ENCODE peak calls at places on chromosomes 6 and 20, in eight cellular contexts. A, D, K, U, R, Q, W and B are unnamed samples.

GRCh38 chr6:40755046-40755681 is 168.0 kb upstream of the LRFN2 start:
- DNase-seq in K (peak; percentile 56), U (no peak), Q (no peak), W (no peak), D (peak; percentile 74), A (no peak), R (peak; percentile 20), B (peak; percentile 35)

GRCh38 chr6:81485395-81485794 is 267.1 kb downstream of the TENT5A start:
- DNase-seq in W (no peak), K (no peak), U (no peak), D (no peak), Q (no peak), A (no peak), R (no peak), B (no peak)

GRCh38 chr20:846894-847278 is 13.4 kb downstream of the FAM110A start:
- DNase-seq in Q (peak; percentile 30), W (no peak), U (no peak), K (no peak), R (no peak), D (no peak), A (no peak), B (no peak)

GRCh38 chr6:131575834-131576478 is 2.9 kb downstream of the ARG1 start:
- DNase-seq in D (no peak), Q (no peak), R (no peak), K (no peak), U (no peak), A (no peak), W (no peak), B (no peak)

GRCh38 chr6:73898599-73898998 is 202.6 kb downstream of the CD109 start:
- DNase-seq in Q (no peak), U (peak; percentile 20), A (peak; percentile 43), W (no peak), D (no peak), K (no peak), R (peak; percentile 9), B (peak; percentile 4)

GRCh38 chr6:43871933-43872332 is 101.9 kb downstream of the VEGFA start:
- DNase-seq in A (no peak), R (no peak), W (no peak), D (no peak), K (no peak), Q (no peak), U (no peak), B (no peak)

GRCh38 chr6:83047065-83047754 is 18.4 kb downstream of the UBE3D start:
- DNase-seq in A (no peak), R (no peak), Q (no peak), K (no peak), W (no peak), U (no peak), D (no peak), B (no peak)

GRCh38 chr20:60053125-60053812 is 95.0 kb downstream of the CDH26 start:
- DNase-seq in K (no peak), W (no peak), D (no peak), Q (no peak), R (no peak), A (no peak), U (peak; percentile 17), B (no peak)

GRCh38 chr6:2982464-2983121 is 11.2 kb upstream of the SERPINB6 start:
- DNase-seq in U (no peak), K (no peak), W (no peak), R (no peak), A (peak; percentile 56), D (no peak), Q (no peak), B (no peak)

GRCh38 chr20:2507875-2508630 is 662 bp downstream of the ZNF343 start:
- DNase-seq in Q (no peak), A (peak; percentile 60), W (peak; percentile 27), K (peak; percentile 47), D (no peak), R (peak; percentile 4), U (peak; percentile 21), B (peak; percentile 34)

GRCh38 chr6:100161782-100162181 is 167.8 kb upstream of the MCHR2 start:
- DNase-seq in U (no peak), R (no peak), W (no peak), K (no peak), Q (no peak), D (no peak), A (no peak), B (no peak)

GRCh38 chr20:63966944-63967322 is 2.8 kb downstream of the ZNF512B start:
- DNase-seq in Q (no peak), R (no peak), D (peak; percentile 14), U (no peak), A (no peak), K (no peak), W (no peak), B (no peak)

GRCh38 chr6:151370509-151371078 is 20.8 kb downstream of the ZBTB2 start:
- DNase-seq in Q (no peak), D (no peak), W (no peak), A (peak; percentile 11), R (no peak), K (peak; percentile 48), U (peak; percentile 29), B (peak; percentile 43)
- TF ChIP-seq CTCF in Q (no peak), D (no peak), W (no peak), A (peak; percentile 38), R (no peak), K (peak; percentile 22), U (peak; percentile 17), B (peak; percentile 38)

GRCh38 chr20:17944854-17945474 is 23.6 kb downstream of the SNX5 start:
- DNase-seq in Q (no peak), A (no peak), D (no peak), W (no peak), U (no peak), R (no peak), K (no peak), B (no peak)

GRCh38 chr20:17948442-17948841 is 20.2 kb downstream of the SNX5 start:
- DNase-seq in K (no peak), R (no peak), W (no peak), U (no peak), Q (no peak), D (no peak), A (no peak), B (no peak)

GRCh38 chr20:17946040-17946439 is 22.6 kb downstream of the SNX5 start:
- DNase-seq in R (no peak), U (no peak), Q (no peak), D (no peak), K (no peak), W (no peak), A (no peak), B (no peak)

GRCh38 chr20:17947474-17947815 is 21.1 kb downstream of the SNX5 start:
- DNase-seq in W (no peak), A (no peak), Q (no peak), U (no peak), D (no peak), K (no peak), R (no peak), B (no peak)

GRCh38 chr20:17946572-17947473 is 21.8 kb downstream of the SNX5 start:
- DNase-seq in A (no peak), Q (no peak), D (no peak), R (no peak), K (no peak), U (no peak), W (no peak), B (no peak)
- TF ChIP-seq CTCF in A (no peak), Q (no peak), D (no peak), R (no peak), K (no peak), U (no peak), W (no peak), B (no peak)

DNA sequence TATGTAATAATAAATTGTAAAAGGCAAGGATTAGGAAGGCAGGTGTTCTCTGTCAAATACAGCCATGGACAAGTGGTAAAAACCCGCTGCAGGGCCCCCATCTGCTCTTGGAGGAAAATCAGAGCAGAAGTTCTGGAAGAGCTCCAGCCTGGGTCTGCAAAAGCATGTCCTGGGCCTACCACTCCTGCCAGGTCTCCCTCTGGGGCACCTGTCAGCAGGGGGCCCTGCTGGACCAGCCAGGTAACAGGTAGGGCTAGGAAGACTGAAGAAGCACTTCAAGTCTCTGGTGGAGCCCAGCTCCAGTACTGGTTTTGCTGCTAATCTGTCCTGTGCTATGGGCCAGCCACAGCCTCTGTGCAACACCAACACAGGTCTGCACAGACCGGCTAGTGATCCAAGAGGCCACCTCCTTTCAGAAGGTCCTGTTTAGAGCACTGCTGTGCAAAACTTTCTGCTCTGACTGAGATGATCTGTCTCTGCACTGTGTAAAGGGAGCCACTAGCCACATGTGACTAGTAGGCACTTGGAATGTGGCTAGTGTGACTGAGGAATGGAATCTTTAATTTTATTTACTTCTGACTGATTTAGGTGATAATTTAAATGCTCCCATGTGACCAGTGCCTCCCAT is 30.2 kb downstream of the RRBP1 start:
- DNase-seq in W (peak; percentile 59), R (peak; percentile 24), K (no peak), A (peak; percentile 62), D (peak; percentile 13), Q (no peak), U (peak; percentile 21), B (no peak)
- TF ChIP-seq CTCF in W (no peak), R (no peak), K (no peak), A (peak; percentile 64), D (no peak), Q (no peak), U (no peak), B (no peak)

GRCh38 chr6:70566751-70567382 is at the start of gene SDHAF4:
- DNase-seq in A (peak; percentile 84), W (peak; percentile 94), Q (peak; percentile 67), R (peak; percentile 93), D (peak; percentile 91), U (peak; percentile 84), K (peak; percentile 76), B (peak; percentile 87)
- TF ChIP-seq CTCF in A (no peak), W (no peak), Q (no peak), R (no peak), D (no peak), U (no peak), K (no peak), B (no peak)